ENCODE peak calls at places on chromosomes 1 and 21, in nine cellular contexts. G, M, E, I, V, Q, T, U and K are unnamed samples.

GRCh38 chr1:1567831-1568380 is 6.8 kb downstream of the SSU72 start:
- DNase-seq in G (no peak), M (no peak), E (no peak), I (no peak), V (peak), Q (no peak), T (no peak), U (no peak), K (no peak)

GRCh38 chr1:75542818-75543570 is 67.9 kb downstream of the SLC44A5 start:
- DNase-seq in G (no peak), M (no peak), E (no peak), I (no peak), V (no peak), Q (no peak), T (no peak), U (no peak), K (no peak)

GRCh38 chr1:244112646-244113045 is 61.6 kb downstream of the ZBTB18 start:
- DNase-seq in G (no peak), M (no peak), E (no peak), I (no peak), V (no peak), Q (no peak), T (no peak), U (no peak), K (no peak)

GRCh38 chr1:54371038-54371935 is 34.9 kb downstream of the SSBP3 start:
- DNase-seq in G (no peak), M (no peak), E (peak), I (no peak), V (no peak), Q (no peak), T (no peak), U (no peak), K (peak)

GRCh38 chr1:224626042-224626441 is 9.9 kb downstream of the CNIH3 start:
- DNase-seq in G (no peak), M (no peak), E (no peak), I (no peak), V (no peak), Q (no peak), T (no peak), U (no peak), K (no peak)

GRCh38 chr1:931380-932177 is 7.9 kb downstream of the SAMD11 start:
- DNase-seq in G (no peak), M (no peak), E (no peak), I (no peak), V (no peak), Q (no peak), T (no peak), U (no peak), K (no peak)

GRCh38 chr1:13228343-13228781 is 2.4 kb upstream of the PRAMEF18 start:
- DNase-seq in G (peak), M (peak), E (peak), I (no peak), V (no peak), Q (peak), T (no peak), U (peak), K (peak)

GRCh38 chr1:65734976-65735375 is 57.7 kb upstream of the PDE4B start:
- DNase-seq in G (no peak), M (no peak), E (no peak), I (no peak), V (no peak), Q (no peak), T (no peak), U (no peak), K (no peak)

GRCh38 chr1:219567341-219567947 is 45.5 kb downstream of the ZC3H11B start:
- DNase-seq in G (no peak), M (peak), E (no peak), I (no peak), V (no peak), Q (no peak), T (no peak), U (no peak), K (no peak)

GRCh38 chr1:199161766-199162303 is 523.0 kb downstream of the PTPRC start:
- DNase-seq in G (no peak), M (no peak), E (no peak), I (no peak), V (no peak), Q (no peak), T (no peak), U (no peak), K (no peak)

GRCh38 chr21:33801424-33802405 is 113.9 kb downstream of the ATP5PO start:
- DNase-seq in G (no peak), M (peak), E (peak), I (no peak), V (no peak), Q (no peak), T (no peak), U (no peak), K (no peak)

GRCh38 chr1:10596780-10597179 is 122.0 kb downstream of the PEX14 start:
- DNase-seq in G (no peak), M (no peak), E (no peak), I (no peak), V (no peak), Q (peak), T (peak), U (no peak), K (no peak)

GRCh38 chr1:79726321-79726720 is 719.8 kb upstream of the ADGRL4 start:
- DNase-seq in G (no peak), M (no peak), E (no peak), I (no peak), V (no peak), Q (no peak), T (no peak), U (no peak), K (no peak)

GRCh38 chr1:66240491-66241484 is 293.2 kb upstream of the SGIP1 start:
- DNase-seq in G (no peak), M (no peak), E (no peak), I (no peak), V (no peak), Q (no peak), T (no peak), U (no peak), K (no peak)

GRCh38 chr1:244369256-244370057 is 82.3 kb downstream of the ADSS2 start:
- DNase-seq in G (no peak), M (no peak), E (peak), I (no peak), V (no peak), Q (no peak), T (no peak), U (no peak), K (peak)

GRCh38 chr1:102757363-102757762 is 351.0 kb downstream of the COL11A1 start:
- DNase-seq in G (no peak), M (no peak), E (no peak), I (no peak), V (no peak), Q (no peak), T (no peak), U (no peak), K (no peak)

GRCh38 chr1:188937965-188938551 is 1539.6 kb downstream of the BRINP3 start:
- DNase-seq in G (no peak), M (peak), E (no peak), I (no peak), V (no peak), Q (no peak), T (no peak), U (no peak), K (no peak)

GRCh38 chr21:45471229-45472052 is 66.5 kb downstream of the COL18A1 start:
- DNase-seq in G (no peak), M (peak), E (no peak), I (peak), V (peak), Q (no peak), T (peak), U (no peak), K (no peak)

GRCh38 chr1:41866285-41866684 is 52.4 kb downstream of the HIVEP3 start:
- DNase-seq in G (no peak), M (no peak), E (no peak), I (no peak), V (no peak), Q (no peak), T (peak), U (no peak), K (no peak)

GRCh38 chr1:207627496-207627895 is 17.4 kb upstream of the CR1L start:
- DNase-seq in G (no peak), M (no peak), E (no peak), I (no peak), V (no peak), Q (no peak), T (no peak), U (no peak), K (no peak)

GRCh38 chr1:29981586-29982239 is 741.7 kb downstream of the MATN1 start:
- DNase-seq in G (no peak), M (no peak), E (no peak), I (no peak), V (no peak), Q (peak), T (no peak), U (no peak), K (no peak)

GRCh38 chr21:42056996-42057689 is 14.0 kb upstream of the UMODL1 start:
- DNase-seq in G (no peak), M (no peak), E (peak), I (no peak), V (no peak), Q (no peak), T (no peak), U (no peak), K (peak)

GRCh38 chr21:30986966-30987365 is 51.3 kb downstream of the KRTAP19-8 start:
- DNase-seq in G (no peak), M (no peak), E (no peak), I (no peak), V (no peak), Q (peak), T (no peak), U (no peak), K (no peak)

GRCh38 chr21:29904359-29905282 is 35.2 kb downstream of the GRIK1 start:
- DNase-seq in G (no peak), M (no peak), E (no peak), I (no peak), V (no peak), Q (no peak), T (no peak), U (no peak), K (no peak)

GRCh38 chr1:60342569-60342968 is 269.0 kb upstream of the C1orf87 start:
- DNase-seq in G (no peak), M (no peak), E (no peak), I (no peak), V (no peak), Q (no peak), T (no peak), U (no peak), K (no peak)

GRCh38 chr1:48470506-48470905 is 1.5 kb downstream of the SPATA6 start:
- DNase-seq in G (peak), M (no peak), E (peak), I (no peak), V (peak), Q (no peak), T (peak), U (no peak), K (peak)

GRCh38 chr1:157968503-157968902 is 24.9 kb upstream of the KIRREL1 start:
- DNase-seq in G (no peak), M (peak), E (no peak), I (no peak), V (peak), Q (no peak), T (no peak), U (no peak), K (peak)

GRCh38 chr1:230819976-230820375 is 48.3 kb downstream of the C1orf198 start:
- DNase-seq in G (no peak), M (no peak), E (no peak), I (no peak), V (no peak), Q (peak), T (no peak), U (no peak), K (no peak)

GRCh38 chr1:62725255-62725654 is 37.1 kb upstream of the DOCK7 start:
- DNase-seq in G (no peak), M (no peak), E (no peak), I (no peak), V (no peak), Q (no peak), T (no peak), U (no peak), K (no peak)

GRCh38 chr21:41648591-41649031 is 118.2 kb downstream of the RIPK4 start:
- DNase-seq in G (no peak), M (no peak), E (no peak), I (no peak), V (no peak), Q (no peak), T (no peak), U (no peak), K (no peak)

GRCh38 chr1:89148259-89148658 is 22.3 kb upstream of the GBP2 start:
- DNase-seq in G (no peak), M (no peak), E (no peak), I (no peak), V (no peak), Q (no peak), T (no peak), U (no peak), K (no peak)

GRCh38 chr1:98355656-98356384 is 305.7 kb upstream of the SNX7 start:
- DNase-seq in G (no peak), M (peak), E (no peak), I (no peak), V (no peak), Q (no peak), T (no peak), U (no peak), K (no peak)

GRCh38 chr1:200294241-200294640 is 115.6 kb downstream of the ZNF281 start:
- DNase-seq in G (no peak), M (no peak), E (no peak), I (no peak), V (no peak), Q (no peak), T (no peak), U (no peak), K (no peak)

GRCh38 chr1:31771891-31772668 is 7.9 kb upstream of the ADGRB2 start:
- DNase-seq in G (no peak), M (no peak), E (no peak), I (no peak), V (no peak), Q (no peak), T (no peak), U (no peak), K (no peak)

GRCh38 chr1:38026592-38027200 is 14.2 kb downstream of the UTP11 start:
- DNase-seq in G (no peak), M (peak), E (peak), I (no peak), V (no peak), Q (no peak), T (peak), U (no peak), K (peak)

GRCh38 chr21:27418338-27418737 is 451.4 kb upstream of the ADAMTS5 start:
- DNase-seq in G (no peak), M (no peak), E (no peak), I (no peak), V (no peak), Q (no peak), T (no peak), U (no peak), K (no peak)

GRCh38 chr1:230282157-230282556 is 144.0 kb downstream of the PGBD5 start:
- DNase-seq in G (peak), M (no peak), E (peak), I (no peak), V (peak), Q (no peak), T (no peak), U (no peak), K (peak)

GRCh38 chr1:207224666-207225065 is 96.8 kb upstream of the CD55 start:
- DNase-seq in G (no peak), M (no peak), E (no peak), I (no peak), V (no peak), Q (no peak), T (no peak), U (no peak), K (no peak)

GRCh38 chr1:8025671-8026144 is 401 bp downstream of the ERRFI1 start:
- DNase-seq in G (peak), M (no peak), E (no peak), I (no peak), V (no peak), Q (no peak), T (no peak), U (no peak), K (no peak)

DNA sequence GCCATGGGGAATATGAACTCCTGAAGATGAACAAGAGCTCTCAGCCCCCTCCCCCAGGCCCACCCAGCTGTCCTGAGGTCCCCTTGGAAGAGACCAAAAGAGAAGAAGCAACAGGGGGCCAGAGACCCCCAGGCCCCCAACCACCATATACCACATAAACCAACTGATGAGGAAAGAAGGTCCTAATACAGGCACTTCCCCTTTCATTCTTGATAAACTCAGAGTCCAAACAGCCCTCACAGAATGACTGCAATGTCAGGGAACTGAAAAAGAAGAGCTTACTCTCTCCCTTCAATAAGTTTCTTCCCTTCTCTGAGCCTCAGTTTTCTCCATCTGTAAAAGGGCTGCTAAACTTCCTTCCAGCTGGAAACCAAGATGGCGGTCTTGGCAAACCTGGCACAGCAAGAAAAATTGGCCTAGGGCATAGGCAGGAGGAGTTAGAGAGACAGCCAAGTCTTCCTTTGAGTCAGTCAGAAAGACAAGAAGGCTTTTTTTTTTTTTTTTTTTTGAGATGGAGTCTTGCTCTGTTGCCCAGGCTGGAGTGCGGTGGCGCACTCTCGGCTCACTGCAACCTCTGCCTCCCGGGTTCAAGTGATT is 90.5 kb downstream of the VWA5B1 start:
- DNase-seq in G (peak), M (no peak), E (no peak), I (no peak), V (peak), Q (no peak), T (no peak), U (no peak), K (no peak)
- H3K4me3 ChIP-seq in G (no peak), M (no peak), E (no peak), I (no peak), V (no peak), Q (no peak), T (no peak), U (no peak), K (no peak)

DNA sequence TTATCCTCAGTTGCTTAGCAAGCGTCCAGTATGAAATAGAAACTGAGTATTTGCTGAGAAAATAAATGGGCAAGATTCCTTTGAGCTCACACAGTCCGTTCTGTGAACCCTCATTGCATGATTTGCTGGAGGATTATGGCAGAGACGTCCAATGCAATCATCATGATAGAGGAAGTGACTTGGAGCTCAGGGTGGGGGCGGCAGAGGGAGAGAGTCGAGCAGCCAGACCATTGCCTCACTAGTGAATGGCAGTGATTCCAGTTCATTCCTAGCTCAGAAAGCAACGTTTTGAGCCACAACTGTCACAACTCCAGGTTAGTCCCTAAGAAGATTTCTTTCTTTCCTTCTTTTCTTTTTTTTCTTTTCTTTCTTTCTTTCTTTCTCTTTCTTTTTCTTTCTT is 27.5 kb upstream of the COL9A2 start:
- DNase-seq in G (no peak), M (peak), E (peak), I (peak), V (peak), Q (no peak), T (no peak), U (no peak), K (peak)
- TF ChIP-seq EP300 in G (no peak), M (no peak), E (no peak), I (no peak), V (no peak), Q (no peak), T (no peak), U (no peak), K (no peak)

GRCh38 chr1:202587859-202588480 is 122.3 kb downstream of the SYT2 start:
- DNase-seq in G (no peak), M (no peak), E (no peak), I (no peak), V (no peak), Q (no peak), T (no peak), U (no peak), K (no peak)

GRCh38 chr1:202585591-202585934 is 124.7 kb downstream of the SYT2 start:
- DNase-seq in G (no peak), M (no peak), E (no peak), I (no peak), V (no peak), Q (no peak), T (no peak), U (no peak), K (no peak)

GRCh38 chr1:202584707-202585590 is 125.3 kb downstream of the SYT2 start:
- DNase-seq in G (no peak), M (no peak), E (no peak), I (no peak), V (no peak), Q (no peak), T (no peak), U (no peak), K (no peak)

GRCh38 chr1:202588644-202589189 is 121.5 kb downstream of the SYT2 start:
- DNase-seq in G (no peak), M (no peak), E (no peak), I (no peak), V (no peak), Q (no peak), T (no peak), U (no peak), K (no peak)

GRCh38 chr1:202586018-202586821 is 124.0 kb downstream of the SYT2 start:
- DNase-seq in G (no peak), M (no peak), E (peak), I (peak), V (peak), Q (no peak), T (no peak), U (no peak), K (peak)
- H3K4me3 ChIP-seq in G (no peak), M (no peak), E (no peak), I (no peak), V (no peak), Q (no peak), T (no peak), U (no peak), K (no peak)

GRCh38 chr1:110672001-110672752 is 2.6 kb downstream of the KCNA3 start:
- DNase-seq in G (no peak), M (no peak), E (no peak), I (no peak), V (no peak), Q (no peak), T (no peak), U (peak), K (peak)
- TF ChIP-seq EP300 in G (no peak), M (no peak), E (no peak), I (no peak), V (no peak), Q (no peak), T (no peak), U (no peak), K (no peak)

DNA sequence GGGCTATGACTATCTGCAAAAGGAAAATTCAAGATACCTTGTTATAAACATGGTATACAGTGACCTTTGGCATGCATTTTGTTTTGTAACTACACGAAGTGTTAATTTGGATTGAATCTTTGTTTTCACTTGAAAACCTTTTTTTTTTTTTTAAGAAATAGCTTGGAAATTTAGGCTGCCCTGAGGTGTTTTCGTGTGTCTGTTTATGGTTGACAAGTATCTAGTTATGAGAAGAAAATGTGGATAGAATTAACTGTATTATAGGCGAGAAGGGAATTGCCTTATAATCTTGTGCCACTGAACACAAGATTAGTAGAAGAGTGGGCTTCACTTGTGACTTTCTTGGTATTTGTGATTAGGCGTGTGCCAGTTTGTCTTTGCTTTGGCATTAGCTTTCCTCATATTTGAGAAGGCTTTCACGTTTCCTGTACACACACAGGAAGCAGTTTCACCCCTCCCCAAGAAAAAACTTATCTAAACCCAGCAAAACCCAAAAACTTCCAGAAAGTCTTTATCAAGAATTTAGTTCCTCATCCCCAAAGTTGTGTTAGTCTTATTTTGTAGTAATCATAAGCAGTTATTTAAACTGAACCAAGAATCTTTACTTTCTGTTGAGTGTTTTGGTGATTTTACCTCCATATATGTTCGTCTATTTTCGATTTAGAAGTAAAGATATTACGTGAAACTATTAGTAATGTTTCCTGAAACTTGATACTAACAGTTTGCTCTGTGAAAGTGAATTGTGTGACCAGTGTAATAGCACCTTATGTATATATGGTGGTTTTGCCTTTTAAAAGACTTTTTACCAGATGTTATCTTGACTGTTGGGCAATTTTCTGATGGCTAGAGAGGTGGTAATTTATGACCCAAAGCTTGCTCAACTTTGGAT is 3.8 kb downstream of the DYRK1A start:
- DNase-seq in G (no peak), M (no peak), E (no peak), I (no peak), V (no peak), Q (no peak), T (no peak), U (no peak), K (no peak)
- H3K4me3 ChIP-seq in G (peak), M (peak), E (peak), I (peak), V (no peak), Q (peak), T (peak), U (peak), K (no peak)